ENCODE peak calls at places on chromosome 17, in eight cellular contexts. I is body of pancreas, W is transverse colon, M is PC-9, Z is lower lobe of right lung, O is sigmoid colon, C is tibial artery, K is uterus. T is an unnamed sample.

GRCh38 chr17:78532922-78533640 is 44.1 kb downstream of the DNAH17 start:
- DNase-seq in O (no peak), Z (no peak), I (no peak), W (no peak), K (no peak), C (no peak), M (peak; percentile 80), T (peak; percentile 82)

GRCh38 chr17:29248845-29249244 is 2.2 kb downstream of the CRYBA1 start:
- DNase-seq in K (no peak), O (no peak), I (no peak), W (no peak), M (no peak), Z (no peak), C (no peak), T (no peak)

GRCh38 chr17:12047977-12048376 is 27.3 kb downstream of the MAP2K4 start:
- DNase-seq in C (no peak), K (no peak), I (no peak), O (no peak), Z (no peak), M (no peak), W (no peak), T (no peak)

GRCh38 chr17:41338961-41339485 is 11.6 kb downstream of the KRT33A start:
- DNase-seq in I (no peak), K (no peak), O (no peak), Z (no peak), W (no peak), C (no peak), M (peak; percentile 39), T (no peak)

GRCh38 chr17:62652251-62653001 is 25.0 kb downstream of the MRC2 start:
- DNase-seq in Z (peak; percentile 83), K (peak; percentile 53), C (peak; percentile 72), I (peak; percentile 65), W (peak; percentile 46), M (no peak), O (peak; percentile 75), T (no peak)

GRCh38 chr17:66451188-66452149 is 149.1 kb downstream of the PRKCA start:
- DNase-seq in I (peak; percentile 45), K (no peak), O (no peak), C (no peak), Z (no peak), W (peak; percentile 66), M (no peak), T (no peak)

GRCh38 chr17:74149597-74150427 is 53.7 kb upstream of the RPL38 start:
- DNase-seq in M (no peak), K (no peak), Z (no peak), I (no peak), C (no peak), W (no peak), O (no peak), T (no peak)

GRCh38 chr17:64007838-64008282 is 9.7 kb downstream of the PRR29 start:
- DNase-seq in K (no peak), O (no peak), M (no peak), Z (no peak), I (no peak), W (no peak), C (no peak), T (no peak)

GRCh38 chr17:16987830-16988601 is 16.1 kb upstream of the TNFRSF13B start:
- DNase-seq in C (peak; percentile 82), O (peak; percentile 84), M (peak; percentile 65), I (no peak), K (peak; percentile 39), W (peak; percentile 85), Z (peak; percentile 81), T (peak; percentile 11)

DNA sequence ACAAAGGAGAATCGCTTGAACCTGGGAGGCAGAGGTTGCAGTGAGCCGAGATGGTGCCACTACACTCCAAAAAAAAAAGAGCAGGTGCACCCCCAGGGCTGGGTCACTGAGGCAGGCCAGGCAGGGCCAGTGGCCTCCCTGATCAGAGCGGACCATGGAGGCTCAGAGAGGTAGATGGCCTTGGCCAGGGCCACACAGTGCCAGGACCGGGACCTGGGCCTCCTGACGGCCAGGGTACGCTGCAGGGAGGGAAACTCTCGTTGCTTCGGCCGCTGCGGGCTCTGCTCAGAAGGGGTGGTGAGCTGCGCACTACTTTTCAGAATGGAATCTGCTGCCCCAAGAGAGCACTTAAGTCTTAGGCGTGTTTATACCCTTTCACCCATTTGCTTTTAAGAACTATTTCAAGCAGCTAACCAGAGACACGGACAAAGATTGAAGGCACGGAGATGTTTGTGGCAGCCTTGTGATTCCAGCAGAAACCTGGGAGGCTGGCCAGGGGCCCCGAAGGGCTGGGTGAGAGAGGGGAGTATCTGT is 17.1 kb downstream of the MYO1C start:
- DNase-seq in O (no peak), Z (no peak), C (no peak), K (no peak), W (no peak), M (no peak), I (no peak), T (no peak)
- H3K36me3 ChIP-seq in O (peaks cover 52% of the 10 kb centered on the region), Z (peaks cover 99% of the 10 kb centered on the region), C (peaks cover 73% of the 10 kb centered on the region), K (no peaks in the 10 kb centered on the region), W (no peaks in the 10 kb centered on the region), M (peaks cover 5% of the 10 kb centered on the region), I (no peaks in the 10 kb centered on the region), T (peaks cover 38% of the 10 kb centered on the region)

GRCh38 chr17:37106049-37106448 is 157.3 kb downstream of the AATF start:
- DNase-seq in K (no peak), O (no peak), W (no peak), I (no peak), Z (no peak), M (no peak), C (no peak), T (no peak)

GRCh38 chr17:37100231-37100630 is 151.5 kb downstream of the AATF start:
- DNase-seq in W (no peak), I (no peak), M (no peak), O (no peak), C (no peak), Z (no peak), K (no peak), T (no peak)

GRCh38 chr17:37098910-37099664 is 150.3 kb downstream of the AATF start:
- DNase-seq in W (no peak), C (no peak), M (peak; percentile 43), K (no peak), O (no peak), I (no peak), Z (no peak), T (no peak)

GRCh38 chr17:37101306-37101705 is 152.6 kb downstream of the AATF start:
- DNase-seq in I (no peak), Z (no peak), O (no peak), K (no peak), M (no peak), C (no peak), W (no peak), T (no peak)

DNA sequence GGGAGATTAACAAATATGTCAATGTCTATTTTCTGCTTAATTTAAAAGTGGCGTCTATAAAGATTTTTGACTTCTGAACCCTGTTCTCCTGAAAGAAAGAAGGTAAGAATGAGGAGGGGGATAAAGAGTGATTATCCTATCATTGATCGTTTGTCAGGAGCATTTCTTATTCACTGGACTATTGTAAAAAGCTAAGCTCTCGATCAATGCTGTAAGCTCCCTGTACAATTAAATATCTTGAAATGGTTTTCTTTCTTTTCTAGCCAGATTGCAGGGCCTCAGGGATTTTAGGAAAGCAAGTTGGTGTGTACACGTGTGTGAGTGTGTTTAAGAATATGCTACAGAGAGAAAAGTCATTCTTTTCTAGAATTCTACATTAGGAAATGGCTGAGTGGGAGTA is 154.4 kb downstream of the AATF start:
- DNase-seq in K (no peak), M (no peak), C (no peak), Z (no peak), W (no peak), O (no peak), I (no peak), T (no peak)
- H3K36me3 ChIP-seq in K (no peaks in the 10 kb centered on the region), M (peaks cover 9% of the 10 kb centered on the region), C (peaks cover 5% of the 10 kb centered on the region), Z (peaks cover 67% of the 10 kb centered on the region), W (no peaks in the 10 kb centered on the region), O (no peaks in the 10 kb centered on the region), I (no peaks in the 10 kb centered on the region), T (peaks cover 14% of the 10 kb centered on the region)

GRCh38 chr17:27315796-27316465 is 22.0 kb downstream of the WSB1 start:
- DNase-seq in K (no peak), M (no peak), Z (no peak), I (no peak), W (no peak), O (no peak), C (no peak), T (no peak)
- H3K36me3 ChIP-seq in K (no peaks in the 10 kb centered on the region), M (peaks cover 28% of the 10 kb centered on the region), Z (peaks cover 87% of the 10 kb centered on the region), I (peaks cover 11% of the 10 kb centered on the region), W (no peaks in the 10 kb centered on the region), O (peaks cover 23% of the 10 kb centered on the region), C (peaks cover 60% of the 10 kb centered on the region), T (peaks cover 12% of the 10 kb centered on the region)

GRCh38 chr17:18322522-18322921 is 7.4 kb downstream of the SMCR8 start:
- DNase-seq in Z (no peak), W (no peak), O (peak; percentile 50), K (no peak), I (no peak), M (no peak), C (no peak), T (no peak)

GRCh38 chr17:18324140-18325049 is 9.3 kb downstream of the SMCR8 start:
- DNase-seq in W (no peak), O (peak; percentile 45), K (no peak), I (no peak), C (peak; percentile 47), Z (no peak), M (no peak), T (no peak)

GRCh38 chr17:18321309-18321708 is 6.2 kb downstream of the SMCR8 start:
- DNase-seq in Z (no peak), K (no peak), O (peak; percentile 46), W (no peak), C (no peak), I (no peak), M (peak; percentile 2), T (no peak)

GRCh38 chr17:18323507-18324139 is 8.5 kb downstream of the SMCR8 start:
- DNase-seq in K (no peak), Z (no peak), W (no peak), M (no peak), O (peak; percentile 38), C (no peak), I (no peak), T (no peak)

GRCh38 chr17:18323007-18323406 is 7.9 kb downstream of the SMCR8 start:
- DNase-seq in Z (no peak), M (no peak), C (no peak), W (no peak), I (no peak), O (peak; percentile 25), K (no peak), T (no peak)
- H3K36me3 ChIP-seq in Z (peaks cover 93% of the 10 kb centered on the region), M (no peaks in the 10 kb centered on the region), C (peaks cover 34% of the 10 kb centered on the region), W (peaks cover 4% of the 10 kb centered on the region), I (no peaks in the 10 kb centered on the region), O (peaks cover 28% of the 10 kb centered on the region), K (no peaks in the 10 kb centered on the region), T (peaks cover 32% of the 10 kb centered on the region)

DNA sequence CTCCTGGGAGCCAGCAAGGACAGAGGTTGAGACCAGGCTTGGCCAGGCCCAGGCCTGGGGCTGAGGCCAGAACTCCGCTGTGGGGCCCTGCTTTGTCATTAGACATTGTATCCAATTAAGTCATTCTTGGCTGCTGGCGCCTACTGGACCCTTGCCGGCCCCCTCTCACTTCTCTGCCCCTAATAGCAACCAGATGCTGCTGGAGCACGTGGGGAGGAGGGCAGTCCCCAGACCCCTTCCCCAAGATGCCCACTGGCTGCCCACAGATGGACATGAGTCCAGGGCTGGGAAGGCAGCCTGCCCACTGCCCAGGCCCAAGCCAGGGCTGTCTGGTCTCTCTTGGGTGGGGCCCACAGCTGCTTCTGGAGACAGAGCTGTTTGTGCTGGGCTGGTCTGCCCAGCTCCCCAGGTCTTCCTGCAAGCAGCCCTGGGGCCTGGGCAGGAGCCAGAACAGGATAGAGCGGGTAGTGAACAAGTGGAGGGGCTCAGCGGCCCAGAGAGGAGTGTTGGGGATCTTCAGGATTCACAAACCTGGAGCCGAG is 7.8 kb downstream of the PLXDC1 start:
- DNase-seq in Z (no peak), K (peak; percentile 80), I (no peak), M (no peak), O (peak; percentile 87), C (peak; percentile 70), W (no peak), T (no peak)
- H3K36me3 ChIP-seq in Z (no peaks in the 10 kb centered on the region), K (no peaks in the 10 kb centered on the region), I (no peaks in the 10 kb centered on the region), M (no peaks in the 10 kb centered on the region), O (no peaks in the 10 kb centered on the region), C (no peaks in the 10 kb centered on the region), W (no peaks in the 10 kb centered on the region), T (no peaks in the 10 kb centered on the region)